ENCODE peak calls at places on chromosomes 12 and 14, in seven cellular contexts. I is SK-N-SH, L is suprapubic skin, D is GM23338, Z is transverse colon, E is upper lobe of left lung, X is stomach. Q is an unnamed sample.

GRCh38 chr12:57452937-57453509 is 2.1 kb upstream of the INHBE start:
- DNase-seq in I (peak; percentile 81), L (no peak), D (peak; percentile 95), Z (peak; percentile 79), E (no peak), X (peak; percentile 82), Q (peak; percentile 69)

GRCh38 chr14:104443391-104444158 is 136.0 kb upstream of the C14orf180 start:
- DNase-seq in I (peak; percentile 63), L (peak; percentile 76), D (peak; percentile 72), Z (no peak), E (peak; percentile 58), X (no peak), Q (no peak)

GRCh38 chr14:85233756-85234545 is 296.0 kb upstream of the FLRT2 start:
- DNase-seq in I (no peak), L (no peak), D (no peak), Z (no peak), E (no peak), X (no peak), Q (no peak)

GRCh38 chr14:105064001-105064400 is 1.2 kb downstream of the GPR132 start:
- DNase-seq in I (no peak), L (no peak), D (no peak), Z (no peak), E (no peak), X (no peak), Q (no peak)

GRCh38 chr12:1881936-1882335 is 36.5 kb downstream of the CACNA2D4 start:
- DNase-seq in I (peak; percentile 1), L (no peak), D (no peak), Z (no peak), E (no peak), X (no peak), Q (no peak)

GRCh38 chr14:25381498-25381897 is 331.6 kb upstream of the STXBP6 start:
- DNase-seq in I (peak; percentile 4), L (no peak), D (peak; percentile 52), Z (no peak), E (no peak), X (no peak), Q (no peak)

GRCh38 chr12:7749442-7749841 is 2.3 kb upstream of the CLEC4C start:
- DNase-seq in I (no peak), L (no peak), D (no peak), Z (no peak), E (no peak), X (no peak), Q (no peak)

GRCh38 chr14:105938055-105938863 is 411.9 kb downstream of the TMEM121 start:
- DNase-seq in I (no peak), L (peak; percentile 64), D (no peak), Z (no peak), E (no peak), X (peak; percentile 15), Q (no peak)

GRCh38 chr12:7064516-7064915 is 4.0 kb downstream of the C1S start:
- DNase-seq in I (no peak), L (no peak), D (no peak), Z (no peak), E (no peak), X (no peak), Q (no peak)

GRCh38 chr12:13564266-13564810 is 367.8 kb downstream of the EMP1 start:
- DNase-seq in I (no peak), L (no peak), D (no peak), Z (no peak), E (peak; percentile 22), X (no peak), Q (no peak)

DNA sequence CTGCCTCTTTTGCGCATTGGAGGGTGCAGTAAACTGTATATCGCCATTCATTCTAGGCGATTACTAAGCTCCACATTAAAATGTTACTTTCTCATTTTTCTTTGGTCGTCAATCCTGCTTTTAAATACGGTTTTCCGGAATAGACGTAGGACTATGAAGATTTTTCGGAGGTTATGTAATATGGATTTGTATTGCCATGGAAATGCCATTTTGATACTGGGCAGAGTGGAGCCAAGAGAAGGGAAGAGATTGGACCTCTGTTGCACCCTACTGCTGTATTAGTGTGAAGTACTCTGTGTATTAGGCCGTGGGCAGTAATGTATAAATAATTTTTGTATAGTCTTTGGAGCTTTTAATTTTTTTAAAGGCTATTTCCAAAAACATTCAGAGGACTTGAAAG is 992 bp downstream of the RBM25 start:
- DNase-seq in I (peak; percentile 43), L (no peak), D (no peak), Z (no peak), E (no peak), X (no peak), Q (no peak)
- TF ChIP-seq POLR2AphosphoS5 in I (no peak), L (no peak), D (no peak), Z (no peak), E (no peak), X (no peak), Q (no peak)

DNA sequence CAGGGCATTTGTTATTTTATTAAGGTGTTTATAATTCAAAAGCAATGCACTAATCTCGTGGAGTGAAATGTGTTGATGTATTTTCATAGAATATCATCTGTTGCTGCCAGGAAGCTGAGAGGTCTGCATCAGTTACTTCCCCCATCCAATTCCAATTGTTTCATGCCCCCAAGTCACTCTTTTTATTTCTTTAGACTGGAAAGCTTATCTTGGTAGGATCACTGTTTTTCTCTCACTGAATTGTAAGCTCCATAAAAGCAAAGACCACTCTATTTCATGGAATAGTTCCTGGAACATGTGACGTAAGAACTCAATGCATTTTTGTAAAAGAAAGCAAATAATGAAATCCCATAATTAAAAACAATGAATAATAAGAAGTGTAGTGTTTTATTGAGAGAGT is 420.2 kb downstream of the TRHDE start:
- DNase-seq in I (peak; percentile 16), L (no peak), D (no peak), Z (no peak), E (no peak), X (no peak), Q (no peak)
- TF ChIP-seq POLR2AphosphoS5 in I (no peak), L (no peak), D (no peak), Z (no peak), E (no peak), X (no peak), Q (no peak)

GRCh38 chr12:69570545-69571399 is 14.5 kb upstream of the CCT2 start:
- DNase-seq in I (peak; percentile 49), L (no peak), D (peak; percentile 87), Z (peak; percentile 46), E (no peak), X (peak; percentile 49), Q (peak; percentile 49)

GRCh38 chr12:69569236-69569635 is 16.0 kb upstream of the CCT2 start:
- DNase-seq in I (no peak), L (no peak), D (no peak), Z (no peak), E (no peak), X (no peak), Q (no peak)

GRCh38 chr12:69570000-69570516 is 15.2 kb upstream of the CCT2 start:
- DNase-seq in I (no peak), L (no peak), D (no peak), Z (no peak), E (no peak), X (no peak), Q (no peak)

GRCh38 chr12:69563166-69563762 is 22.0 kb upstream of the CCT2 start:
- DNase-seq in I (no peak), L (no peak), D (no peak), Z (no peak), E (no peak), X (no peak), Q (no peak)

GRCh38 chr12:69566603-69567002 is 18.7 kb upstream of the CCT2 start:
- DNase-seq in I (no peak), L (no peak), D (peak; percentile 48), Z (no peak), E (no peak), X (no peak), Q (no peak)
- TF ChIP-seq POLR2AphosphoS5 in I (no peak), L (no peak), D (no peak), Z (no peak), E (no peak), X (no peak), Q (no peak)

DNA sequence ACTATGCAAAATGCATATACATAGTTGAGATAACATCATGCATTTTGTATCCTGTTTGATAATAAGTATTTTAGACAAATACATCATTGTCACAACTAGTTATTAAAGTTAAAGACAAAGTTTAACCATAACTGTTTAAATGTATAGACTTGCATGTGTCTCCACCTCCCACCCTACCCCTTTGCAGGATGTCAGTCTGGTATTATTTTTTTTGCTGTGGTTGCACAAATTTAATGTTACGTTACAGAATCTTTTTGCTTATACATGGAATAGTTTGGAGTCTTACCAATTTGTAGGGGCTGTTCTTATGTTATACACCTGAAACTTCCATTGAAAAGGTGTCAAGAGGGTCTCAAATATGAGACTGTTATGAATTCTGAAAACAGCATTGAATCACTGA is 5.6 kb downstream of the CHST11 start:
- DNase-seq in I (no peak), L (no peak), D (no peak), Z (no peak), E (no peak), X (no peak), Q (no peak)
- TF ChIP-seq POLR2AphosphoS5 in I (no peak), L (no peak), D (no peak), Z (no peak), E (no peak), X (no peak), Q (no peak)